ENCODE peak calls at places on chromosomes 6 and 20, in six cellular contexts. I is esophagus squamous epithelium, P is brain microvascular endothelial cell, H is iPS DF 6.9, V is heart left ventricle, C is tibial artery. L is an unnamed sample.

GRCh38 chr6:132893772-132894490 is 79.6 kb downstream of the RPS12 start:
- DNase-seq in C (no peak), V (no peak), H (no peak), I (no peak), P (no peak), L (no peak)

GRCh38 chr20:64057628-64058498 is 5.1 kb upstream of the TCEA2 start:
- DNase-seq in V (peak; percentile 79), H (no peak), C (no peak), P (peak; percentile 40), I (no peak), L (no peak)

GRCh38 chr6:4017847-4018193 is 61.1 kb downstream of the FAM217A start:
- DNase-seq in V (no peak), P (peak; percentile 29), I (no peak), H (no peak), C (no peak), L (peak; percentile 74)

GRCh38 chr6:155276638-155277037 is 12.8 kb downstream of the CLDN20 start:
- DNase-seq in C (no peak), V (no peak), P (no peak), H (no peak), I (no peak), L (no peak)

GRCh38 chr20:50395258-50395729 is 114.9 kb upstream of the PTPN1 start:
- DNase-seq in P (peak; percentile 35), V (peak; percentile 96), H (no peak), C (peak; percentile 99), I (no peak), L (no peak)

GRCh38 chr6:13444604-13445003 is 42.8 kb downstream of the GFOD1 start:
- DNase-seq in V (no peak), P (no peak), H (no peak), I (no peak), C (no peak), L (no peak)

GRCh38 chr6:79993012-79993910 is 11.2 kb upstream of the TTK start:
- DNase-seq in V (no peak), C (no peak), P (no peak), I (no peak), H (no peak), L (no peak)

GRCh38 chr6:148064406-148065134 is 278.1 kb upstream of the SASH1 start:
- DNase-seq in I (no peak), C (no peak), H (no peak), P (peak; percentile 41), V (no peak), L (no peak)

GRCh38 chr20:47704746-47705496 is 80.4 kb downstream of the SULF2 start:
- DNase-seq in H (no peak), V (peak; percentile 65), I (no peak), P (no peak), C (no peak), L (no peak)

GRCh38 chr6:36827261-36828079 is 11.8 kb downstream of the CPNE5 start:
- DNase-seq in H (no peak), I (no peak), C (no peak), P (peak; percentile 73), V (peak; percentile 80), L (no peak)

GRCh38 chr20:47922280-47922675 is 137.0 kb upstream of the SULF2 start:
- DNase-seq in H (no peak), P (peak; percentile 24), C (no peak), V (no peak), I (no peak), L (no peak)

GRCh38 chr6:159203304-159204005 is 34.3 kb downstream of the FNDC1 start:
- DNase-seq in H (no peak), C (peak; percentile 87), P (peak; percentile 89), I (no peak), V (no peak), L (no peak)

GRCh38 chr20:45300961-45301360 is 5.7 kb upstream of the RBPJL start:
- DNase-seq in H (no peak), P (peak; percentile 38), I (no peak), V (no peak), C (no peak), L (peak; percentile 45)

GRCh38 chr6:32944265-32944664 is 3.4 kb upstream of the HLA-DMB start:
- DNase-seq in H (no peak), I (no peak), C (no peak), P (no peak), V (no peak), L (peak; percentile 69)

GRCh38 chr6:130900913-130901312 is 73.7 kb downstream of the SMLR1 start:
- DNase-seq in V (peak; percentile 57), I (no peak), P (peak; percentile 81), C (peak; percentile 87), H (no peak), L (no peak)

GRCh38 chr6:139549561-139550070 is 175.2 kb upstream of the CITED2 start:
- DNase-seq in V (no peak), P (no peak), C (no peak), H (no peak), I (no peak), L (no peak)

GRCh38 chr6:34352305-34352937 is 40.0 kb downstream of the NUDT3 start:
- DNase-seq in C (no peak), P (no peak), I (no peak), H (no peak), V (no peak), L (no peak)

GRCh38 chr20:53524589-53525311 is 68.9 kb downstream of the ZNF217 start:
- DNase-seq in P (no peak), I (no peak), V (no peak), C (no peak), H (no peak), L (no peak)

GRCh38 chr6:84671188-84671587 is 93.2 kb downstream of the TBX18 start:
- DNase-seq in P (no peak), V (no peak), I (no peak), H (no peak), C (no peak), L (no peak)

GRCh38 chr6:38784506-38785235 is 69.6 kb downstream of the DNAH8 start:
- DNase-seq in I (no peak), P (peak; percentile 53), C (no peak), H (no peak), V (no peak), L (no peak)

GRCh38 chr6:44662461-44663121 is 275.1 kb downstream of the CDC5L start:
- DNase-seq in P (peak; percentile 31), V (no peak), I (no peak), H (peak; percentile 83), C (peak; percentile 51), L (no peak)

GRCh38 chr6:31708224-31708623 is 1.6 kb downstream of the LY6G6F start:
- DNase-seq in H (no peak), I (no peak), V (no peak), P (no peak), C (no peak), L (no peak)
- H3K4me3 ChIP-seq in H (no peak overlapping the region), I (no peak overlapping the region), V (no peak overlapping the region), P (no peak overlapping the region), C (no peak overlapping the region), L (no peak overlapping the region)

DNA sequence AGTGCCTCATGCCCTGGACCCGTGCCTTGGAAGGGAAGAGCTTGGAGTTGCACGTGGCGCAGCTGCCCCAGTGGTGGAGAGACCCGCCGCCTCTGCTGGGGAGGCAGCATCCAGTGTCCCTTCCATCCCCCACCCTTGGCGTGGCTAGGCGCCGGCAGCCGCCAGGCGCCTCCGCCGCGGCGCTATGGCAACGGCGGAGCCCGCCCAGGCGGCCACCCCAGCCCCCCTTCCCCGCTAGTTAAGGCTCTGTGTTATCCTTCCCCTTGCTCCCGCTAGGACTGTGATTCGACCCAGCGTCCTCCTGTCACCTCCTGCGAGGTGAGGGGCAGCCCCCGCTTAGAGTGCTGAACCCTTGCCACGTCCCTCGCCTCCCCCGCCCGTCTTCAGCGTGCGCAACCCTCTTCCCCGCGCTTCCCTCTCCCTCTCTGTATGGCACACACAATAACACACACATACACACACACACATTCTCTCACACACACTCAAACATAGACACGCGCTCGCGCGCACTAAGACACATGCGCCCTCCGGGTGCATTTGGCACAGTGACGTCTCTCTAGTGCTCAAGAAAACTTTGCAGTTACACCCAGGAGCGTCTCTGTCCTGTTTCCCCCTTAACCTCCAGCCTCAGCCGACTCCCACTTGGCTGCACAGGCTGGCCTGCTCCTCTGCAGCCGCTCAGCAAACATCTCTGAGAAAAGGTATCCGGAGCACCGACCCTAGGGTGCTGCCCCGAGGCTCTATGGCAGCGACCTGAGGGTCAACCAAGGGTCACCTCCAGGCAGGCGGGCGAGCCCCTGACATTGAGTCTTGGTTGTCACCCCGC is 8.5 kb downstream of the GRIK2 start:
- DNase-seq in H (no peak), V (peak; percentile 40), I (no peak), P (no peak), C (no peak), L (no peak)
- H3K4me3 ChIP-seq in H (peak overlapping the region; percentile 44), V (peak overlapping the region; percentile 36), I (no peak overlapping the region), P (peak overlapping the region; percentile 59), C (no peak overlapping the region), L (no peak overlapping the region)

DNA sequence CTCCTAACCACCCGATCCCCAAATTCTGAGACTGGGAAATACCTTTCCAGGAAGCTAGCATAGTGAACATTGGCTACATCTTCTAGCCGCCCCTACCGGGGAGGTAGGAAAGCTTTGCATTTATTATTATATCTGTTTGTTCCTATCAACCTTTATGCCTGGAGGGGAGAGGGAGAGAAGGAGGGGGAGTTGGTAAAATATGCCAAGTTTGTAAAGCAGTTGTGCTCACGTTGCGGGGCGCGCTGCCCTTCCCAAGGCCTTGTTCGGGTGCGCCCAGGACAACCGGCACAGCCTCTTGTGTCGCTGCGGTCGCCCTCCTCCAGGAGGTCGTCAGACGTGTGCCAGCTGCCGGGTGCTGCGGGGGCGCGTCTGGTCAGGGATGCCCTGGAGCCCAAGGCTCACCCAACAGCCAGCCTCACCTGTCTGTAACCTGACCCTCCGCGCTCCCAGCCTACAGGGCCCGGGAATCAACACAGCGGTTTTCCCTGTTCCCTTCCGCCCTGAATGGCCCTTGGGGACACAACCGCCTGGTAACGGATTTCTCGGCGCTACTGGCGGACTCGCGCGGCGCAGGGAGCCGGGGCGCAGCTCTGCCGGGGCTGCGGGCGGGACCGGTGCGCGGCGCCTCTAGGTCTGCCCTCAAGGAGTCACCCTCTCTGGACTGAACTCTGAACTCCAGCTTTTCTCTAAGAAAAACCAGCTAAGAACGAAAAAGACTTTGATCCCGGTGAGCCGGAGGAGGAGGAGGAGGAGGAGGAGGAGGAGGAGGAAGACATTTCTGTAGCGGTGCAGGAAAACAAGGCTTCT is 1.1 kb upstream of the OVOL2 start:
- DNase-seq in V (no peak), H (peak; percentile 31), C (no peak), I (no peak), P (no peak), L (no peak)
- H3K4me3 ChIP-seq in V (peak overlapping the region; percentile 34), H (peak overlapping the region; percentile 51), C (no peak overlapping the region), I (peak overlapping the region; percentile 19), P (no peak overlapping the region), L (no peak overlapping the region)

GRCh38 chr20:41048475-41049242 is 20.0 kb downstream of the TOP1 start:
- DNase-seq in C (no peak), H (no peak), P (no peak), I (no peak), V (no peak), L (peak; percentile 78)
- H3K4me3 ChIP-seq in C (peak overlapping the region; percentile 25), H (no peak overlapping the region), P (no peak overlapping the region), I (peak overlapping the region; percentile 29), V (peak overlapping the region; percentile 46), L (no peak overlapping the region)

DNA sequence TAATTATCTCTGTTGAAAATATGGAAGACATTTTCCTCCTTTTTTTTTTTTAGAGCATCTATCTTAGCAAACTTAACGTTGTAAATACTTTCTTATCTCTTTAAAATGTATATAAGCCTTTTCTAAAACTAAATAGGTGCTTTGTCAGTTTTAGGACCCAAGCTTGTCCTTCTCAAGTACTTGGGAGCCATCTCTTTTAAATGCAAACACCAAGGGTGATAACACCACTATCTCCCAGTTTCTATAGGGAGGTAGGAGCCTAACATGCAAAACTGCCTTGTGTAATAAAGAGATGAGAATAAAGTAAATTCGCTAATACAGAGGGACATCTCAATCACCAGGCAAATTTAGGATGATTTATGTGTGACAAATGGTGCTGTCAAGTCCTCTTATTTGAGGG is 157.0 kb upstream of the FAM83B start:
- DNase-seq in V (no peak), H (no peak), I (no peak), C (no peak), P (no peak), L (no peak)
- H3K4me3 ChIP-seq in V (no peak overlapping the region), H (no peak overlapping the region), I (no peak overlapping the region), C (no peak overlapping the region), P (no peak overlapping the region), L (no peak overlapping the region)

GRCh38 chr6:127900935-127901334 is at the start of gene THEMIS:
- DNase-seq in I (no peak), V (no peak), H (no peak), P (no peak), C (no peak), L (peak; percentile 99)
- H3K4me3 ChIP-seq in I (no peak within 1 kb of the TSS), V (no peak within 1 kb of the TSS), H (no peak within 1 kb of the TSS), P (no peak within 1 kb of the TSS), C (no peak within 1 kb of the TSS), L (peak within 1 kb of the TSS; percentile 68)

L was measured in Jurkat, Clone E6-1.